ENCODE peak calls at places on chromosome 5, in nine cellular contexts. O is body of pancreas; A is T-cell; F is fibroblast of lung; W is astrocyte of the hippocampus; M is stimulated activated CD8-positive, alpha-beta memory T cell treated with anti-CD3 and anti-CD28 coated beads, Interleukin-4, amount 100 ng/mL, for 24 hours; I is progenitor cell of endocrine pancreas; V is NCI-H2171; E is NCI-H345. Y is an unnamed sample.

GRCh38 chr5:72246954-72247442 is 73.0 kb downstream of the MRPS27 start:
- DNase-seq in O (no peak), A (no peak), F (peak), W (peak), M (no peak), I (no peak), V (no peak), E (no peak), Y (no peak)

GRCh38 chr5:76715734-76716455 is at the start of gene F2R:
- DNase-seq in O (no peak), A (peak), F (peak), W (peak), M (peak), I (peak), V (peak), E (no peak), Y (peak)

GRCh38 chr5:36452394-36453100 is 150.8 kb upstream of the RANBP3L start:
- DNase-seq in O (no peak), A (no peak), F (no peak), W (no peak), M (no peak), I (no peak), V (no peak), E (no peak), Y (no peak)

GRCh38 chr5:119218830-119219782 is 136.7 kb upstream of the TNFAIP8 start:
- DNase-seq in O (no peak), A (no peak), F (peak), W (no peak), M (no peak), I (no peak), V (no peak), E (no peak), Y (no peak)

GRCh38 chr5:152259702-152260101 is 145.4 kb downstream of the NMUR2 start:
- DNase-seq in O (no peak), A (no peak), F (no peak), W (no peak), M (no peak), I (no peak), V (no peak), E (no peak), Y (no peak)

GRCh38 chr5:146107901-146108300 is 2.5 kb upstream of the PLAC8L1 start:
- DNase-seq in O (no peak), A (no peak), F (peak), W (peak), M (no peak), I (no peak), V (no peak), E (no peak), Y (no peak)

GRCh38 chr5:58904737-58905136 is 321.9 kb downstream of the RAB3C start:
- DNase-seq in O (no peak), A (no peak), F (no peak), W (no peak), M (no peak), I (no peak), V (no peak), E (no peak), Y (no peak)

GRCh38 chr5:38548064-38548759 is 8.2 kb downstream of the LIFR start:
- DNase-seq in O (no peak), A (no peak), F (no peak), W (no peak), M (no peak), I (no peak), V (no peak), E (no peak), Y (no peak)

GRCh38 chr5:76210946-76211345 is 127.8 kb downstream of the SV2C start:
- DNase-seq in O (no peak), A (no peak), F (no peak), W (no peak), M (no peak), I (no peak), V (no peak), E (no peak), Y (no peak)

GRCh38 chr5:91144491-91145232 is 238.5 kb downstream of the ARRDC3 start:
- DNase-seq in O (no peak), A (no peak), F (no peak), W (no peak), M (no peak), I (no peak), V (no peak), E (no peak), Y (no peak)

GRCh38 chr5:142864293-142865260 is 94.4 kb downstream of the ARHGAP26 start:
- DNase-seq in O (no peak), A (no peak), F (no peak), W (no peak), M (no peak), I (no peak), V (no peak), E (no peak), Y (no peak)

GRCh38 chr5:61659221-61659696 is 327.2 kb downstream of the ZSWIM6 start:
- DNase-seq in O (peak), A (no peak), F (no peak), W (no peak), M (no peak), I (peak), V (no peak), E (no peak), Y (no peak)

GRCh38 chr5:124825250-124825982 is 79.0 kb upstream of the ZNF608 start:
- DNase-seq in O (no peak), A (no peak), F (no peak), W (no peak), M (no peak), I (no peak), V (no peak), E (no peak), Y (no peak)

GRCh38 chr5:149426931-149427330 is 47.8 kb upstream of the IL17B start:
- DNase-seq in O (no peak), A (no peak), F (no peak), W (peak), M (no peak), I (no peak), V (no peak), E (no peak), Y (no peak)

Y was measured in T-helper 2 cell.